ENCODE peak calls at places on chromosomes 2 and 18, in eight cellular contexts. One of them, this sample, is unnamed.

GRCh38 chr2:147331790-147332419 is 512.9 kb upstream of the ACVR2A start:
- DNase-seq in activated effector memory CD4-positive, alpha-beta T cell treated with Interleukin-2 at 50 U/mL for 16 hours: no peak
- DNase-seq in NCI-H1092 treated with DMSO at 0.1 percent for 48 hours: peak
- DNase-seq in cardiac septum: no peak
- DNase-seq in CD8-positive, alpha-beta memory T cell: no peak
- DNase-seq in PC-3: peak
- DNase-seq in iPS-NIHi11: peak
- DNase-seq in pulmonary artery endothelial cell: no peak
- DNase-seq in this sample: peak

GRCh38 chr2:129797489-129798300 is 181.8 kb upstream of the RAB6C start:
- DNase-seq in pulmonary artery endothelial cell: no peak
- DNase-seq in NCI-H1092 treated with DMSO at 0.1 percent for 48 hours: no peak
- DNase-seq in CD8-positive, alpha-beta memory T cell: no peak
- DNase-seq in activated effector memory CD4-positive, alpha-beta T cell treated with Interleukin-2 at 50 U/mL for 16 hours: no peak
- DNase-seq in iPS-NIHi11: no peak
- DNase-seq in PC-3: no peak
- DNase-seq in cardiac septum: peak
- DNase-seq in this sample: no peak

GRCh38 chr2:100818606-100819364 is 1.2 kb upstream of the NPAS2 start:
- DNase-seq in iPS-NIHi11: peak
- DNase-seq in cardiac septum: peak
- DNase-seq in activated effector memory CD4-positive, alpha-beta T cell treated with Interleukin-2 at 50 U/mL for 16 hours: no peak
- DNase-seq in NCI-H1092 treated with DMSO at 0.1 percent for 48 hours: no peak
- DNase-seq in CD8-positive, alpha-beta memory T cell: no peak
- DNase-seq in PC-3: peak
- DNase-seq in pulmonary artery endothelial cell: peak
- DNase-seq in this sample: no peak

GRCh38 chr2:25312958-25313710 is 28.6 kb downstream of the DNMT3A start:
- DNase-seq in NCI-H1092 treated with DMSO at 0.1 percent for 48 hours: no peak
- DNase-seq in pulmonary artery endothelial cell: no peak
- DNase-seq in iPS-NIHi11: no peak
- DNase-seq in cardiac septum: no peak
- DNase-seq in activated effector memory CD4-positive, alpha-beta T cell treated with Interleukin-2 at 50 U/mL for 16 hours: no peak
- DNase-seq in CD8-positive, alpha-beta memory T cell: no peak
- DNase-seq in PC-3: no peak
- DNase-seq in this sample: no peak

GRCh38 chr2:102438578-102438977 is 15.6 kb downstream of the IL18RAP start:
- DNase-seq in PC-3: no peak
- DNase-seq in NCI-H1092 treated with DMSO at 0.1 percent for 48 hours: no peak
- DNase-seq in CD8-positive, alpha-beta memory T cell: no peak
- DNase-seq in iPS-NIHi11: no peak
- DNase-seq in pulmonary artery endothelial cell: no peak
- DNase-seq in cardiac septum: no peak
- DNase-seq in activated effector memory CD4-positive, alpha-beta T cell treated with Interleukin-2 at 50 U/mL for 16 hours: no peak
- DNase-seq in this sample: no peak

GRCh38 chr2:42513252-42513918 is 19.6 kb upstream of the KCNG3 start:
- DNase-seq in iPS-NIHi11: peak
- DNase-seq in cardiac septum: no peak
- DNase-seq in pulmonary artery endothelial cell: no peak
- DNase-seq in activated effector memory CD4-positive, alpha-beta T cell treated with Interleukin-2 at 50 U/mL for 16 hours: no peak
- DNase-seq in CD8-positive, alpha-beta memory T cell: no peak
- DNase-seq in PC-3: peak
- DNase-seq in NCI-H1092 treated with DMSO at 0.1 percent for 48 hours: no peak
- DNase-seq in this sample: no peak

GRCh38 chr2:127176371-127177311 is 43.5 kb downstream of the CYP27C1 start:
- DNase-seq in iPS-NIHi11: no peak
- DNase-seq in cardiac septum: peak
- DNase-seq in NCI-H1092 treated with DMSO at 0.1 percent for 48 hours: peak
- DNase-seq in activated effector memory CD4-positive, alpha-beta T cell treated with Interleukin-2 at 50 U/mL for 16 hours: no peak
- DNase-seq in CD8-positive, alpha-beta memory T cell: no peak
- DNase-seq in pulmonary artery endothelial cell: no peak
- DNase-seq in PC-3: no peak
- DNase-seq in this sample: no peak

GRCh38 chr2:2871480-2872308 is 505.9 kb downstream of the EIPR1 start:
- DNase-seq in cardiac septum: no peak
- DNase-seq in activated effector memory CD4-positive, alpha-beta T cell treated with Interleukin-2 at 50 U/mL for 16 hours: no peak
- DNase-seq in CD8-positive, alpha-beta memory T cell: no peak
- DNase-seq in pulmonary artery endothelial cell: no peak
- DNase-seq in PC-3: no peak
- DNase-seq in iPS-NIHi11: no peak
- DNase-seq in NCI-H1092 treated with DMSO at 0.1 percent for 48 hours: no peak
- DNase-seq in this sample: no peak

GRCh38 chr2:59276033-59276432 is 1034.9 kb upstream of the FANCL start:
- DNase-seq in NCI-H1092 treated with DMSO at 0.1 percent for 48 hours: no peak
- DNase-seq in cardiac septum: no peak
- DNase-seq in pulmonary artery endothelial cell: no peak
- DNase-seq in PC-3: no peak
- DNase-seq in activated effector memory CD4-positive, alpha-beta T cell treated with Interleukin-2 at 50 U/mL for 16 hours: no peak
- DNase-seq in CD8-positive, alpha-beta memory T cell: no peak
- DNase-seq in iPS-NIHi11: peak
- DNase-seq in this sample: no peak

GRCh38 chr18:79404567-79404910 is 8.8 kb downstream of the NFATC1 start:
- DNase-seq in pulmonary artery endothelial cell: no peak
- DNase-seq in NCI-H1092 treated with DMSO at 0.1 percent for 48 hours: no peak
- DNase-seq in PC-3: peak
- DNase-seq in activated effector memory CD4-positive, alpha-beta T cell treated with Interleukin-2 at 50 U/mL for 16 hours: no peak
- DNase-seq in iPS-NIHi11: no peak
- DNase-seq in cardiac septum: no peak
- DNase-seq in CD8-positive, alpha-beta memory T cell: no peak
- DNase-seq in this sample: no peak

GRCh38 chr2:181394741-181395437 is 62.3 kb upstream of the ITGA4 start:
- DNase-seq in NCI-H1092 treated with DMSO at 0.1 percent for 48 hours: no peak
- DNase-seq in pulmonary artery endothelial cell: no peak
- DNase-seq in iPS-NIHi11: no peak
- DNase-seq in activated effector memory CD4-positive, alpha-beta T cell treated with Interleukin-2 at 50 U/mL for 16 hours: no peak
- DNase-seq in cardiac septum: no peak
- DNase-seq in PC-3: no peak
- DNase-seq in CD8-positive, alpha-beta memory T cell: no peak
- DNase-seq in this sample: no peak

GRCh38 chr2:144517825-144518699 is 1.9 kb downstream of the ZEB2 start:
- DNase-seq in CD8-positive, alpha-beta memory T cell: no peak
- DNase-seq in cardiac septum: no peak
- DNase-seq in PC-3: peak
- DNase-seq in activated effector memory CD4-positive, alpha-beta T cell treated with Interleukin-2 at 50 U/mL for 16 hours: no peak
- DNase-seq in NCI-H1092 treated with DMSO at 0.1 percent for 48 hours: no peak
- DNase-seq in pulmonary artery endothelial cell: no peak
- DNase-seq in iPS-NIHi11: no peak
- DNase-seq in this sample: no peak

This sample was measured in GM06990.